ENCODE peak calls at places on chromosomes 5 and 9, in eight cellular contexts. O, T, L, S, N, R, F and B are unnamed samples.

GRCh38 chr9:137227057-137227852 is at the start of gene RNF224:
- DNase-seq in S (peak), R (peak), L (peak), T (peak), O (peak), N (peak), F (peak), B (peak)

GRCh38 chr9:130443456-130443801 is 1.3 kb upstream of the ASS1 start:
- DNase-seq in R (no peak), F (no peak), N (no peak), O (no peak), S (no peak), L (no peak), T (no peak), B (no peak)

GRCh38 chr5:58940446-58940845 is 357.6 kb downstream of the RAB3C start:
- DNase-seq in S (no peak), R (peak), O (no peak), N (no peak), L (no peak), F (no peak), T (no peak), B (no peak)

GRCh38 chr5:54531536-54531935 is 14.0 kb downstream of the SNX18 start:
- DNase-seq in S (no peak), L (no peak), O (no peak), N (no peak), R (no peak), F (peak), T (no peak), B (no peak)

GRCh38 chr5:133401731-133402347 is 210.5 kb downstream of the FSTL4 start:
- DNase-seq in N (no peak), R (no peak), L (no peak), S (no peak), T (peak), O (no peak), F (no peak), B (no peak)

GRCh38 chr5:10111575-10111974 is 138.1 kb downstream of the ATPSCKMT start:
- DNase-seq in T (no peak), N (peak), S (no peak), F (peak), L (no peak), R (no peak), O (peak), B (peak)

GRCh38 chr5:137760294-137761019 is 6.3 kb upstream of the HNRNPA0 start:
- DNase-seq in R (no peak), T (no peak), F (peak), S (no peak), N (no peak), O (no peak), L (no peak), B (no peak)

GRCh38 chr5:12246016-12246415 is 341.8 kb upstream of the CTNND2 start:
- DNase-seq in S (no peak), L (no peak), N (no peak), F (peak), T (no peak), R (no peak), O (no peak), B (no peak)

GRCh38 chr5:37896159-37896558 is 56.3 kb upstream of the GDNF start:
- DNase-seq in T (no peak), R (no peak), N (no peak), O (no peak), S (no peak), L (no peak), F (no peak), B (no peak)

GRCh38 chr5:102792705-102793104 is 37.6 kb downstream of the PAM start:
- DNase-seq in R (no peak), S (no peak), O (peak), T (no peak), L (no peak), N (peak), F (peak), B (peak)

GRCh38 chr5:33526755-33527154 is 86.0 kb downstream of the TARS1 start:
- DNase-seq in R (peak), S (no peak), F (no peak), T (no peak), N (no peak), L (no peak), O (no peak), B (no peak)

GRCh38 chr9:22229069-22229468 is 217.6 kb upstream of the DMRTA1 start:
- DNase-seq in N (no peak), S (no peak), R (no peak), T (no peak), L (no peak), F (no peak), O (peak), B (no peak)

GRCh38 chr5:146744358-146744757 is 134.2 kb downstream of the PPP2R2B start:
- DNase-seq in F (peak), L (no peak), N (no peak), O (peak), S (no peak), R (no peak), T (no peak), B (no peak)

GRCh38 chr5:123868267-123868666 is 356.3 kb downstream of the CSNK1G3 start:
- DNase-seq in F (no peak), N (peak), T (no peak), L (no peak), R (no peak), O (no peak), S (no peak), B (no peak)

GRCh38 chr9:135073081-135073740 is 14.3 kb upstream of the OLFM1 start:
- DNase-seq in N (no peak), T (no peak), S (peak), R (no peak), O (no peak), L (no peak), F (no peak), B (no peak)

GRCh38 chr5:127313847-127314473 is 23.4 kb downstream of the MEGF10 start:
- DNase-seq in T (peak), N (peak), R (peak), L (peak), F (peak), S (peak), O (peak), B (peak)

GRCh38 chr5:960551-960950 is 48.1 kb upstream of the NKD2 start:
- DNase-seq in S (no peak), T (peak), O (no peak), F (no peak), L (no peak), N (no peak), R (no peak), B (no peak)

GRCh38 chr5:66738136-66738535 is 141.9 kb downstream of the MAST4 start:
- DNase-seq in F (no peak), S (no peak), N (no peak), O (no peak), T (no peak), R (no peak), L (no peak), B (no peak)

GRCh38 chr5:100537946-100538345 is 2.8 kb downstream of the FAM174A start:
- DNase-seq in T (no peak), L (no peak), O (no peak), R (no peak), S (no peak), F (no peak), N (no peak), B (no peak)

GRCh38 chr5:53779541-53779981 is 219.1 kb downstream of the NDUFS4 start:
- DNase-seq in N (peak), F (peak), S (no peak), T (no peak), R (no peak), L (no peak), O (peak), B (peak)

GRCh38 chr9:132183715-132184114 is 21.9 kb downstream of the NTNG2 start:
- DNase-seq in T (no peak), O (peak), S (no peak), R (no peak), F (peak), N (no peak), L (no peak), B (no peak)

GRCh38 chr5:134063421-134063820 is 51.1 kb upstream of the TCF7 start:
- DNase-seq in R (no peak), T (no peak), O (no peak), F (no peak), S (no peak), L (no peak), N (no peak), B (no peak)

GRCh38 chr9:79240774-79241173 is 331.0 kb upstream of the TLE4 start:
- DNase-seq in F (no peak), T (no peak), R (no peak), L (no peak), S (no peak), N (no peak), O (no peak), B (no peak)

DNA sequence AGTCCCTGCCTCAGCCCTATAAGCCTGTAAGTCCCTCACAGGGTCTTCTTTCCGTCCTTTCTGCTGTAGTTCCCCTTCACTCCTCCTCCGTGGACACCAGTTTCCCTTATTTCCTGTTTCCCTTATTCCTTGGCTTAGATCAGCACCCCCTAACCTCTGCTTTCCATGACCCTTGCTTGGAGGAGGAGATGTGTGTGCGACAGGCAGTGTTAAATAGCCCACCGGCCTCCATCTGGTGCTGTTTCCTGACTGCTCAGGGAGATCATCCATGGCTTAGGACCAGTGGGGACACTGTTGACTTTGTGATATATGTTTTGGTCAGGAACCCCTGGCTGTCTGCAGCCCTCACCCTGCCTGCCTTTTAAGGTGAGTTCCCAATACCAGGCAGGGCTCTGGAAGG is 34.1 kb upstream of the PSD2 start:
- DNase-seq in T (no peak), R (no peak), L (peak), S (no peak), O (no peak), N (no peak), F (no peak), B (no peak)
- H3K27ac ChIP-seq in T (no peak), R (no peak), L (no peak), S (no peak), O (no peak), N (no peak), F (no peak), B (no peak)

DNA sequence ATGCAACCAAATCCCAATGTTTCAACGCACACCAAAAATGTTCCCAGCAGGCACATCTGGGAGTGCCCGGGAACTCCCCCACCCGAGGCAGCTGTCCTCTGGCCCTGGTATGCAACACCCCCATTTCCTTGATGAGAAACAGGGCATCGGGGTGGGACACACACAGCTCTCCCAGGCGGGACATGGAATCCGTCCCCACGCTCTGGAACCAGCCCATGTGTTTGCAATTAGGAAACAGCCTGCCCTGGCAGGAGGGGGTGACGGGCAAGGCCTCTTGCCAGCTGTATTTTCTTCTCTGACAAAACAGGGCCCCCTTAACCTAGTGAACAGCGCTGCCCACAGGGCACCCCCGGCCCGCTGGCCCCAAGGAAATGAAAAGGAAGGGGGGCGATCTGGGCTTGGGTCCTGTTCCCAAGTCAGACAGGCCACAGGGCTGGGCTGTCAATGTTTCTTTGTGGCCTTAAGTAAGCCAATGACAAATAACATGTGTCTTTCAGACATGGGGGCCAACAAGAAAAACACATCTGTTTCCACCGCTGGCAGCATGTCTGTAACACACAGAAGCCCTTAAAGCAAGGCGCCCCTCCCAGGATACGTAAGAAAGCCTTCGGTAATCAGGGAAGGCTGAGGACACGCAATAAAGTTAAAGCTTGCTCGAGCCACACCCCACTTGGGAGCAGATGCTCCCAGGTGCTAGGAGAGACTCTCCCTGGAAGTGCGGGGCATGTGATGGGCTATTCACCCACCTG is 125.3 kb downstream of the ROR2 start:
- DNase-seq in N (no peak), L (no peak), O (no peak), F (peak), T (no peak), R (no peak), S (no peak), B (no peak)
- H3K27ac ChIP-seq in N (no peak), L (no peak), O (no peak), F (peak), T (no peak), R (no peak), S (peak), B (peak)

GRCh38 chr9:15219511-15219910 is 87.5 kb downstream of the TTC39B start:
- DNase-seq in T (no peak), S (no peak), N (no peak), R (no peak), F (no peak), O (peak), L (no peak), B (no peak)
- H3K27ac ChIP-seq in T (no peak), S (no peak), N (no peak), R (no peak), F (no peak), O (no peak), L (no peak), B (no peak)

GRCh38 chr5:140166911-140167310 is 8.1 kb upstream of the CYSTM1 start:
- DNase-seq in T (no peak), S (no peak), F (no peak), N (no peak), R (no peak), L (no peak), O (no peak), B (no peak)

GRCh38 chr5:140162781-140163180 is 12.2 kb upstream of the CYSTM1 start:
- DNase-seq in F (no peak), T (no peak), L (no peak), S (no peak), R (no peak), O (no peak), N (no peak), B (no peak)

GRCh38 chr5:140168371-140168770 is 6.6 kb upstream of the CYSTM1 start:
- DNase-seq in L (no peak), F (peak), O (no peak), S (no peak), T (no peak), N (no peak), R (no peak), B (no peak)

GRCh38 chr5:140165101-140165920 is 9.7 kb upstream of the CYSTM1 start:
- DNase-seq in F (peak), O (peak), N (no peak), S (peak), L (no peak), R (peak), T (no peak), B (no peak)

GRCh38 chr5:140165921-140166270 is 9.1 kb upstream of the CYSTM1 start:
- DNase-seq in L (no peak), R (no peak), O (no peak), T (no peak), N (no peak), S (no peak), F (no peak), B (no peak)
- H3K27ac ChIP-seq in L (no peak), R (peak), O (no peak), T (no peak), N (no peak), S (peak), F (no peak), B (no peak)

GRCh38 chr9:113520109-113520642 is 56.6 kb downstream of the RGS3 start:
- DNase-seq in O (no peak), F (peak), S (no peak), N (no peak), R (peak), T (peak), L (peak), B (no peak)
- H3K27ac ChIP-seq in O (no peak), F (peak), S (peak), N (no peak), R (peak), T (peak), L (peak), B (no peak)